ENCODE peak calls at places on chromosomes 7 and 10, in seven cellular contexts. One of them, this sample, is unnamed. For H3K9me3, the result is how much of the 10 kb centered on the place peaks cover.

GRCh38 chr7:29915481-29916215 is 74.0 kb downstream of the SCRN1 start:
- DNase-seq in tibial nerve: no peak
- DNase-seq in naive thymus-derived CD4-positive, alpha-beta T cell: no peak
- DNase-seq in OCI-LY7: no peak
- DNase-seq in hepatocyte: no peak
- DNase-seq in colonic mucosa: no peak
- DNase-seq in astrocyte: peak
- DNase-seq in this sample: no peak

GRCh38 chr10:11881477-11882417 is 58.6 kb downstream of the PROSER2 start:
- DNase-seq in colonic mucosa: no peak
- DNase-seq in tibial nerve: no peak
- DNase-seq in astrocyte: no peak
- DNase-seq in OCI-LY7: peak
- DNase-seq in hepatocyte: peak
- DNase-seq in naive thymus-derived CD4-positive, alpha-beta T cell: no peak
- DNase-seq in this sample: no peak

GRCh38 chr10:35470535-35470934 is 134.2 kb downstream of the CCNY start:
- DNase-seq in hepatocyte: peak
- DNase-seq in naive thymus-derived CD4-positive, alpha-beta T cell: no peak
- DNase-seq in tibial nerve: no peak
- DNase-seq in colonic mucosa: no peak
- DNase-seq in astrocyte: no peak
- DNase-seq in OCI-LY7: no peak
- DNase-seq in this sample: no peak

GRCh38 chr10:132050191-132050590 is 15.6 kb upstream of the JAKMIP3 start:
- DNase-seq in OCI-LY7: no peak
- DNase-seq in naive thymus-derived CD4-positive, alpha-beta T cell: no peak
- DNase-seq in hepatocyte: no peak
- DNase-seq in tibial nerve: no peak
- DNase-seq in colonic mucosa: no peak
- DNase-seq in astrocyte: no peak
- DNase-seq in this sample: no peak

GRCh38 chr10:34507217-34507616 is 307.9 kb downstream of the PARD3 start:
- DNase-seq in naive thymus-derived CD4-positive, alpha-beta T cell: no peak
- DNase-seq in hepatocyte: no peak
- DNase-seq in astrocyte: no peak
- DNase-seq in OCI-LY7: no peak
- DNase-seq in tibial nerve: no peak
- DNase-seq in colonic mucosa: no peak
- DNase-seq in this sample: no peak

GRCh38 chr7:43648725-43649406 is 66.0 kb downstream of the STK17A start:
- DNase-seq in colonic mucosa: peak
- DNase-seq in naive thymus-derived CD4-positive, alpha-beta T cell: no peak
- DNase-seq in astrocyte: peak
- DNase-seq in hepatocyte: no peak
- DNase-seq in tibial nerve: no peak
- DNase-seq in OCI-LY7: peak
- DNase-seq in this sample: peak

GRCh38 chr7:4051696-4052095 is 630.4 kb upstream of the FOXK1 start:
- DNase-seq in tibial nerve: no peak
- DNase-seq in astrocyte: no peak
- DNase-seq in OCI-LY7: no peak
- DNase-seq in naive thymus-derived CD4-positive, alpha-beta T cell: no peak
- DNase-seq in hepatocyte: no peak
- DNase-seq in colonic mucosa: no peak
- DNase-seq in this sample: no peak

GRCh38 chr10:97000487-97001182 is 168.5 kb downstream of the LCOR start:
- DNase-seq in hepatocyte: peak
- DNase-seq in tibial nerve: no peak
- DNase-seq in astrocyte: no peak
- DNase-seq in colonic mucosa: no peak
- DNase-seq in naive thymus-derived CD4-positive, alpha-beta T cell: no peak
- DNase-seq in OCI-LY7: no peak
- DNase-seq in this sample: no peak

GRCh38 chr7:66033471-66034385 is 41.9 kb upstream of the ASL start:
- DNase-seq in naive thymus-derived CD4-positive, alpha-beta T cell: no peak
- DNase-seq in colonic mucosa: no peak
- DNase-seq in OCI-LY7: no peak
- DNase-seq in hepatocyte: no peak
- DNase-seq in tibial nerve: no peak
- DNase-seq in astrocyte: no peak
- DNase-seq in this sample: no peak

GRCh38 chr10:133616371-133617130 is 10.0 kb downstream of the FRG2B start:
- DNase-seq in tibial nerve: no peak
- DNase-seq in astrocyte: no peak
- DNase-seq in colonic mucosa: peak
- DNase-seq in naive thymus-derived CD4-positive, alpha-beta T cell: no peak
- DNase-seq in OCI-LY7: no peak
- DNase-seq in hepatocyte: no peak
- DNase-seq in this sample: no peak
- H3K9me3 ChIP-seq in tibial nerve: under half
- H3K9me3 ChIP-seq in astrocyte: under half
- H3K9me3 ChIP-seq in colonic mucosa: under half
- H3K9me3 ChIP-seq in naive thymus-derived CD4-positive, alpha-beta T cell: under half
- H3K9me3 ChIP-seq in OCI-LY7: under half
- H3K9me3 ChIP-seq in hepatocyte: under half
- H3K9me3 ChIP-seq in this sample: under half

GRCh38 chr7:155983176-155983815 is 171.0 kb upstream of the SHH start:
- DNase-seq in tibial nerve: no peak
- DNase-seq in astrocyte: no peak
- DNase-seq in colonic mucosa: no peak
- DNase-seq in hepatocyte: no peak
- DNase-seq in OCI-LY7: no peak
- DNase-seq in naive thymus-derived CD4-positive, alpha-beta T cell: no peak
- DNase-seq in this sample: no peak
- H3K9me3 ChIP-seq in tibial nerve: under half
- H3K9me3 ChIP-seq in astrocyte: under half
- H3K9me3 ChIP-seq in colonic mucosa: under half
- H3K9me3 ChIP-seq in hepatocyte: under half
- H3K9me3 ChIP-seq in OCI-LY7: under half
- H3K9me3 ChIP-seq in naive thymus-derived CD4-positive, alpha-beta T cell: under half
- H3K9me3 ChIP-seq in this sample: under half

GRCh38 chr10:64113375-64113774 is 592.2 kb downstream of the REEP3 start:
- DNase-seq in naive thymus-derived CD4-positive, alpha-beta T cell: no peak
- DNase-seq in OCI-LY7: no peak
- DNase-seq in tibial nerve: no peak
- DNase-seq in hepatocyte: no peak
- DNase-seq in astrocyte: no peak
- DNase-seq in colonic mucosa: no peak
- DNase-seq in this sample: no peak
- H3K9me3 ChIP-seq in naive thymus-derived CD4-positive, alpha-beta T cell: under half
- H3K9me3 ChIP-seq in OCI-LY7: under half
- H3K9me3 ChIP-seq in tibial nerve: under half
- H3K9me3 ChIP-seq in hepatocyte: under half
- H3K9me3 ChIP-seq in astrocyte: under half
- H3K9me3 ChIP-seq in colonic mucosa: under half
- H3K9me3 ChIP-seq in this sample: under half

GRCh38 chr7:153564391-153564790 is 487.8 kb upstream of the DPP6 start:
- DNase-seq in hepatocyte: no peak
- DNase-seq in astrocyte: no peak
- DNase-seq in tibial nerve: no peak
- DNase-seq in naive thymus-derived CD4-positive, alpha-beta T cell: no peak
- DNase-seq in OCI-LY7: no peak
- DNase-seq in colonic mucosa: no peak
- DNase-seq in this sample: no peak

GRCh38 chr7:153567426-153567825 is 484.8 kb upstream of the DPP6 start:
- DNase-seq in colonic mucosa: no peak
- DNase-seq in naive thymus-derived CD4-positive, alpha-beta T cell: no peak
- DNase-seq in OCI-LY7: no peak
- DNase-seq in hepatocyte: no peak
- DNase-seq in tibial nerve: peak
- DNase-seq in astrocyte: no peak
- DNase-seq in this sample: no peak

DNA sequence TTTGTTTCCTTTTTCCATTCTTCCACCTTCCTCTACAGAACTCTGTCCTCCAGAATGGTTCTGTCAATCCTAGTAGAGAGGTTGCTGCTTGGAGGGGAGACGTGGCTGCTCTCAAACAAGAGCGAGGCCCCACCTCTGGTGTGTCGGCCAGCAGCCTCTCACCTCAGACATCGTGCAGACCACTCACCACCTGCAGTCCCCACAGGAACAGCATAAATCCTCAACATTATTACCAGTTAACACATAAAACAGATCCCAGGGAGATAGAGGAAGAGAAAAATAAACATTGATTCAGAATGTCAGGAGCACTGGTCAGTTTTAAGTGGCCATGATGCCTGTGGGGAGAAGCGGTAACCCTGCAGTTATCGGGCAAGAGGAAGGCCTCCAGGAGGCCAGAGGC is 485.9 kb upstream of the DPP6 start:
- DNase-seq in astrocyte: no peak
- DNase-seq in colonic mucosa: no peak
- DNase-seq in naive thymus-derived CD4-positive, alpha-beta T cell: no peak
- DNase-seq in tibial nerve: no peak
- DNase-seq in hepatocyte: no peak
- DNase-seq in OCI-LY7: no peak
- DNase-seq in this sample: no peak
- H3K9me3 ChIP-seq in astrocyte: under half
- H3K9me3 ChIP-seq in colonic mucosa: under half
- H3K9me3 ChIP-seq in naive thymus-derived CD4-positive, alpha-beta T cell: under half
- H3K9me3 ChIP-seq in tibial nerve: under half
- H3K9me3 ChIP-seq in hepatocyte: under half
- H3K9me3 ChIP-seq in OCI-LY7: under half
- H3K9me3 ChIP-seq in this sample: under half

GRCh38 chr10:37819797-37820196 is 37.6 kb downstream of the ZNF248 start:
- DNase-seq in astrocyte: no peak
- DNase-seq in colonic mucosa: no peak
- DNase-seq in tibial nerve: no peak
- DNase-seq in hepatocyte: no peak
- DNase-seq in naive thymus-derived CD4-positive, alpha-beta T cell: no peak
- DNase-seq in OCI-LY7: no peak
- DNase-seq in this sample: no peak
- H3K9me3 ChIP-seq in astrocyte: under half
- H3K9me3 ChIP-seq in colonic mucosa: under half
- H3K9me3 ChIP-seq in tibial nerve: half or more
- H3K9me3 ChIP-seq in hepatocyte: under half
- H3K9me3 ChIP-seq in naive thymus-derived CD4-positive, alpha-beta T cell: half or more
- H3K9me3 ChIP-seq in OCI-LY7: under half
- H3K9me3 ChIP-seq in this sample: under half

DNA sequence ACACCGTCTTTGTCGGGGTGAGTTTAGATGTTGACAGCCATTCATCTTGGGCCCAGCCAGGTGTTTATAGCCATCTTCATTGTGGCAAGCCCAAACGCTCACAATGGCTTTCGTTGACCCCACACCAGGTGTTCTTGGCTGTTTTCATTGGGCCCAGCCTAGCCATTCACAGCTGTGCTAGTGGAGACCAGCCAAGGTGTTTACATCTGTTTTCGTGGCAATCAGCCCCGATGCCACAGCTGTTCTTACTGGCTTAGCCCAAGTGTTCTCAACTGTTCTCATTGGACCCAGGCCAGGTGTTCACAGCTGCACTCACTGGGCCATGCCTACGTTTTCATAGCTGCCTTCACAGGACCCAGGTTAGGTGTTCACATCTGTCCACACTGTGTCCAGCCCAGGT is 7.7 kb downstream of the FRG2B start:
- DNase-seq in naive thymus-derived CD4-positive, alpha-beta T cell: no peak
- DNase-seq in tibial nerve: no peak
- DNase-seq in OCI-LY7: no peak
- DNase-seq in colonic mucosa: no peak
- DNase-seq in hepatocyte: no peak
- DNase-seq in astrocyte: no peak
- DNase-seq in this sample: no peak
- H3K9me3 ChIP-seq in naive thymus-derived CD4-positive, alpha-beta T cell: under half
- H3K9me3 ChIP-seq in tibial nerve: under half
- H3K9me3 ChIP-seq in OCI-LY7: under half
- H3K9me3 ChIP-seq in colonic mucosa: under half
- H3K9me3 ChIP-seq in hepatocyte: under half
- H3K9me3 ChIP-seq in astrocyte: under half
- H3K9me3 ChIP-seq in this sample: under half

GRCh38 chr7:134088199-134088598 is 38.9 kb upstream of the LRGUK start:
- DNase-seq in hepatocyte: no peak
- DNase-seq in colonic mucosa: no peak
- DNase-seq in OCI-LY7: no peak
- DNase-seq in tibial nerve: no peak
- DNase-seq in naive thymus-derived CD4-positive, alpha-beta T cell: no peak
- DNase-seq in astrocyte: no peak
- DNase-seq in this sample: no peak

GRCh38 chr7:134084488-134085144 is 42.5 kb upstream of the LRGUK start:
- DNase-seq in naive thymus-derived CD4-positive, alpha-beta T cell: no peak
- DNase-seq in tibial nerve: no peak
- DNase-seq in OCI-LY7: peak
- DNase-seq in colonic mucosa: no peak
- DNase-seq in astrocyte: no peak
- DNase-seq in hepatocyte: no peak
- DNase-seq in this sample: no peak

GRCh38 chr7:134089446-134089845 is 37.7 kb upstream of the LRGUK start:
- DNase-seq in OCI-LY7: peak
- DNase-seq in tibial nerve: no peak
- DNase-seq in astrocyte: no peak
- DNase-seq in hepatocyte: no peak
- DNase-seq in colonic mucosa: no peak
- DNase-seq in naive thymus-derived CD4-positive, alpha-beta T cell: no peak
- DNase-seq in this sample: no peak

GRCh38 chr7:134085315-134085714 is 41.8 kb upstream of the LRGUK start:
- DNase-seq in naive thymus-derived CD4-positive, alpha-beta T cell: no peak
- DNase-seq in astrocyte: no peak
- DNase-seq in tibial nerve: no peak
- DNase-seq in colonic mucosa: no peak
- DNase-seq in hepatocyte: no peak
- DNase-seq in OCI-LY7: no peak
- DNase-seq in this sample: no peak

DNA sequence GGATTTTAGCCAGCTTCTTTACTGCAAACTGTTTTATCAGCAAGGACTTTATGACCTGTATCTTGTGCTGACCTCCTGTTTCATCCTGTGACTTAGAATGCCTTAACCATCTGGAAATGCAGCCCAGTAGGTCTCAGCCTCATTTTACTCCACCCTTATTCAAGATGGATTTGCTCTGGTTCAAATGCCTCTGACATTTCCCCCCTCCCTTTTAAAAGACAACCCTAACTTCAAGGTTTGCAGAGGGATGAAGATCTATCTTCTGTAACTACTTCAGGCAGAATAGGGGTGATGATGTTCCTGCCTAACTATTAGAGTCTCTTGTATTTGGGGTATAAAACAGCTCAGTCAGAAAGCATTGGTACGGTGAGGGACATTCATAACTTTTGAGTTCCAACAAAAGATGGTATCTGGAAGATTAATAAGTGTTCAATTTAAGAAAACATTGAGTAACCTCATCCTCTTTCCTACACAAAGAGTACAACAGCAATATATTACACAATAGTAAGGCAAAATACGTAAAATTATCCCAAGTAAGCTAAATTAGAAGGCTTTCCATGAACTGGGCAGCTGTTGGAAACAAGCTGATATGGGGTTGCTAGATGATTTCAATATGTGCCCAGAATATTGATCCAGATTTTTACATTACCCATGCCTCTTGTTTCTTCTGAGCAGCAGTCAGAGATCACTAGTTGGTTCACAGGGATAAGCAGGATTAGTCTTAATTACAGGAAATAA is 40.0 kb upstream of the LRGUK start:
- DNase-seq in OCI-LY7: no peak
- DNase-seq in hepatocyte: no peak
- DNase-seq in colonic mucosa: no peak
- DNase-seq in astrocyte: no peak
- DNase-seq in tibial nerve: no peak
- DNase-seq in naive thymus-derived CD4-positive, alpha-beta T cell: no peak
- DNase-seq in this sample: no peak
- H3K9me3 ChIP-seq in OCI-LY7: half or more
- H3K9me3 ChIP-seq in hepatocyte: under half
- H3K9me3 ChIP-seq in colonic mucosa: under half
- H3K9me3 ChIP-seq in astrocyte: under half
- H3K9me3 ChIP-seq in tibial nerve: under half
- H3K9me3 ChIP-seq in naive thymus-derived CD4-positive, alpha-beta T cell: under half
- H3K9me3 ChIP-seq in this sample: under half